ENCODE peak calls at places on chromosomes 12 and 14, in six cellular contexts. Z, N, C, J, P and U are unnamed samples.

GRCh38 chr14:104865069-104865630 is at the start of gene CEP170B:
- DNase-seq in Z (peak; percentile 36), N (peak; percentile 51), C (no peak), J (no peak), P (peak; percentile 32), U (no peak)

GRCh38 chr14:89164168-89165074 is 252.6 kb downstream of the FOXN3 start:
- DNase-seq in Z (no peak), N (no peak), C (no peak), J (no peak), P (no peak), U (no peak)

GRCh38 chr12:118813778-118814359 is 167.5 kb upstream of the SRRM4 start:
- DNase-seq in Z (no peak), N (no peak), C (no peak), J (no peak), P (peak; percentile 49), U (no peak)

GRCh38 chr12:53182836-53183235 is 2.1 kb upstream of the CSAD start:
- DNase-seq in Z (peak; percentile 23), N (peak; percentile 38), C (no peak), J (no peak), P (no peak), U (no peak)

GRCh38 chr12:5650804-5651461 is 219.0 kb downstream of the NTF3 start:
- DNase-seq in Z (no peak), N (no peak), C (no peak), J (no peak), P (no peak), U (no peak)

GRCh38 chr12:47881826-47882427 is 22.9 kb downstream of the VDR start:
- DNase-seq in Z (peak; percentile 60), N (peak; percentile 60), C (no peak), J (peak; percentile 66), P (no peak), U (no peak)

GRCh38 chr14:69682607-69683263 is 71.3 kb downstream of the SUSD6 start:
- DNase-seq in Z (no peak), N (no peak), C (no peak), J (no peak), P (no peak), U (no peak)

GRCh38 chr14:49977126-49977841 is 84.4 kb downstream of the ARF6 start:
- DNase-seq in Z (no peak), N (peak; percentile 20), C (peak; percentile 32), J (no peak), P (no peak), U (no peak)

GRCh38 chr12:107818984-107819383 is 44.5 kb downstream of the ASCL4 start:
- DNase-seq in Z (peak; percentile 37), N (peak; percentile 14), C (no peak), J (no peak), P (no peak), U (no peak)

GRCh38 chr12:99267038-99267437 is 380.5 kb upstream of the GARIN6 start:
- DNase-seq in Z (no peak), N (no peak), C (no peak), J (no peak), P (peak; percentile 18), U (no peak)

GRCh38 chr12:122028601-122029560 is 7.2 kb downstream of the BCL7A start:
- DNase-seq in Z (no peak), N (peak; percentile 18), C (peak; percentile 34), J (no peak), P (no peak), U (no peak)

GRCh38 chr12:51246254-51246853 is 7.7 kb downstream of the DAZAP2 start:
- DNase-seq in Z (no peak), N (peak; percentile 58), C (peak; percentile 47), J (no peak), P (peak; percentile 61), U (no peak)

GRCh38 chr12:116855744-116856470 is 25.3 kb downstream of the HRK start:
- DNase-seq in Z (peak; percentile 69), N (no peak), C (no peak), J (no peak), P (no peak), U (no peak)

GRCh38 chr14:92846162-92846897 is 52.2 kb downstream of the GOLGA5 start:
- DNase-seq in Z (peak; percentile 46), N (peak; percentile 62), C (no peak), J (no peak), P (no peak), U (no peak)

GRCh38 chr14:88821888-88822287 is 2.6 kb upstream of the TTC8 start:
- DNase-seq in Z (no peak), N (no peak), C (no peak), J (no peak), P (no peak), U (no peak)

GRCh38 chr14:77889971-77890442 is 90.1 kb downstream of the ADCK1 start:
- DNase-seq in Z (peak; percentile 14), N (no peak), C (no peak), J (no peak), P (no peak), U (no peak)

GRCh38 chr12:45575823-45576448 is 153.6 kb upstream of the ARID2 start:
- DNase-seq in Z (no peak), N (no peak), C (no peak), J (no peak), P (no peak), U (no peak)

GRCh38 chr14:100303925-100304324 is 2.3 kb downstream of the SLC25A29 start:
- DNase-seq in Z (no peak), N (no peak), C (no peak), J (no peak), P (peak; percentile 61), U (no peak)

GRCh38 chr12:129049917-129050316 is 196.6 kb downstream of the GLT1D1 start:
- DNase-seq in Z (peak; percentile 10), N (no peak), C (no peak), J (no peak), P (peak; percentile 82), U (no peak)

GRCh38 chr14:24372701-24373416 is 4.9 kb downstream of the NFATC4 start:
- DNase-seq in Z (no peak), N (no peak), C (no peak), J (peak; percentile 63), P (no peak), U (peak; percentile 51)

GRCh38 chr12:101299931-101300330 is 20.0 kb downstream of the UTP20 start:
- DNase-seq in Z (peak; percentile 63), N (no peak), C (no peak), J (no peak), P (no peak), U (no peak)

GRCh38 chr12:96228566-96229248 is 34.5 kb downstream of the ELK3 start:
- DNase-seq in Z (no peak), N (no peak), C (no peak), J (no peak), P (no peak), U (no peak)

GRCh38 chr14:101504096-101504948 is 57.0 kb upstream of the DIO3 start:
- DNase-seq in Z (no peak), N (no peak), C (no peak), J (peak; percentile 41), P (no peak), U (peak; percentile 15)

GRCh38 chr14:105350450-105351244 is 36.1 kb downstream of the PACS2 start:
- DNase-seq in Z (no peak), N (no peak), C (no peak), J (no peak), P (no peak), U (no peak)

GRCh38 chr14:105486974-105487448 is 325 bp downstream of the CRIP1 start:
- DNase-seq in Z (no peak), N (no peak), C (peak; percentile 56), J (peak; percentile 86), P (no peak), U (peak; percentile 49)

GRCh38 chr12:112599871-112600270 is 181.1 kb downstream of the PTPN11 start:
- DNase-seq in Z (peak; percentile 20), N (peak; percentile 2), C (no peak), J (no peak), P (no peak), U (no peak)

GRCh38 chr14:48967419-48967818 is 618.8 kb downstream of the RPS29 start:
- DNase-seq in Z (peak; percentile 35), N (no peak), C (no peak), J (no peak), P (no peak), U (no peak)

GRCh38 chr14:48970995-48971394 is 615.2 kb downstream of the RPS29 start:
- DNase-seq in Z (peak; percentile 40), N (no peak), C (no peak), J (no peak), P (no peak), U (no peak)

GRCh38 chr14:48974994-48975393 is 611.2 kb downstream of the RPS29 start:
- DNase-seq in Z (no peak), N (no peak), C (no peak), J (no peak), P (peak; percentile 34), U (no peak)

GRCh38 chr14:48973136-48973535 is 613.0 kb downstream of the RPS29 start:
- DNase-seq in Z (no peak), N (no peak), C (no peak), J (no peak), P (no peak), U (no peak)
- H3K4me1 ChIP-seq in Z (no peaks in the 10 kb centered on the region), N (no peaks in the 10 kb centered on the region), C (no peaks in the 10 kb centered on the region), J (no peaks in the 10 kb centered on the region), P (no peaks in the 10 kb centered on the region), U (no peaks in the 10 kb centered on the region)

GRCh38 chr12:6701078-6701768 is 608 bp upstream of the PIANP start:
- DNase-seq in Z (no peak), N (no peak), C (no peak), J (no peak), P (peak; percentile 27), U (no peak)
- H3K4me3 ChIP-seq in Z (no peak overlapping the region), N (no peak overlapping the region), C (peak overlapping the region; percentile 58), J (peak overlapping the region; percentile 55), P (no peak overlapping the region), U (peak overlapping the region; percentile 62)

GRCh38 chr12:24423611-24424010 is 474.1 kb upstream of the SOX5 start:
- DNase-seq in Z (no peak), N (no peak), C (no peak), J (no peak), P (no peak), U (no peak)
- H3K27ac ChIP-seq in Z (no peak overlapping the region), N (no peak overlapping the region), C (no peak overlapping the region), J (no peak overlapping the region), P (no peak overlapping the region), U (no peak overlapping the region)

DNA sequence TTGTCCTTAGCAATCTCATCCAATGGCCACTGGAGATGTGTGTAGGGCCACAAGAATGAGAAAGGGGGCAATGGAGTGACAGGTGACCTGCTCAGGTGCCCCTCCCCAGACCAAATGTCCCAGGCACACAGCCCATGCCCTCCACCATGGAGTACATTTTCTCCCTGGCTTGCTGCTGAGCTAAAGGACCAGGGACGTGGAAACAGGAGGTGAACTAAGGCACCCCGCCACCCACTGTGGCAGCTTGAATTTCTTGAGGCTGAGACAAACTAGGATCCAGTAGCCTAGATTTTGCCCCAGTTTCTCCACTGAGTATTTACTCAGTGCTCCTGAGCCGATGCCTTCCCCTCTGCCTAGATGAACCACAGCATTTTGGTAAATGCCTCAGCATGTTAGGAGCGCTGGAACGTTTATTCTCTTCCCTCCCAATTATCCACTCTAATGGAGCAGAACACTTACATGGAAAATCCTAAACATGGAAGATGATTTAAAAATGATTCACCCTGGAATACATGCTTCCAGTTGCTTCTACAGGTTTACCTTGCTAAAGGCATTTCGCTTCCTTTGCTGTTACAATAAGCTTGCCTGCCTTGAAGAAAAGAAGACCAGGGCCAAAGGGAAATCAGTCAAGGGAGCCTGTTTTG is 198.0 kb downstream of the ZFP36L1 start:
- DNase-seq in Z (no peak), N (no peak), C (no peak), J (no peak), P (no peak), U (no peak)
- H3K4me1 ChIP-seq in Z (peaks cover 21% of the 10 kb centered on the region), N (peaks cover 47% of the 10 kb centered on the region), C (peaks cover 12% of the 10 kb centered on the region), J (peaks cover 11% of the 10 kb centered on the region), P (no peaks in the 10 kb centered on the region), U (peaks cover 19% of the 10 kb centered on the region)